ENCODE peak calls at places on chromosomes 2 and 18, in eight cellular contexts. U is amygdala; J is transverse colon; Z is KBM-7; B is naive thymus-derived CD4-positive, alpha-beta T cell; N is body of pancreas; T is HFFc6; V is stimulated activated CD8-positive, alpha-beta memory T cell treated with anti-CD3 and anti-CD28 coated beads, Interleukin-7, amount 100 ng/mL, for 24 hours. O is an unnamed sample.

GRCh38 chr2:183207110-183207509 is 82.9 kb downstream of the NUP35 start:
- DNase-seq in N (no peak), T (peak; percentile 21), J (no peak), U (no peak), Z (peak; percentile 13), V (no peak), B (no peak), O (no peak)

GRCh38 chr2:46144133-46144800 is 152.9 kb upstream of the EPAS1 start:
- DNase-seq in V (no peak), J (no peak), T (no peak), Z (no peak), U (no peak), N (no peak), B (no peak), O (no peak)

GRCh38 chr2:73893764-73894474 is 1.1 kb downstream of the ACTG2 start:
- DNase-seq in U (no peak), B (no peak), V (no peak), Z (no peak), N (no peak), T (no peak), J (no peak), O (no peak)

GRCh38 chr2:43225093-43225787 is 1.2 kb downstream of the ZFP36L2 start:
- DNase-seq in B (peak; percentile 74), J (peak; percentile 65), T (peak; percentile 62), N (peak; percentile 67), V (peak; percentile 35), U (no peak), Z (peak; percentile 74), O (peak; percentile 48)

GRCh38 chr2:27752551-27753237 is 18.8 kb upstream of the MRPL33 start:
- DNase-seq in B (no peak), T (no peak), J (peak; percentile 29), N (peak; percentile 86), V (no peak), U (no peak), Z (no peak), O (no peak)

GRCh38 chr2:76128622-76129021 is 417.9 kb upstream of the GCFC2 start:
- DNase-seq in Z (no peak), B (no peak), V (no peak), N (no peak), T (no peak), J (no peak), U (no peak), O (no peak)

GRCh38 chr18:36419913-36420531 is 122.5 kb downstream of the FHOD3 start:
- DNase-seq in N (no peak), T (peak; percentile 42), Z (no peak), U (no peak), B (no peak), J (no peak), V (no peak), O (no peak)

GRCh38 chr2:79855264-79856006 is 342.6 kb downstream of the CTNNA2 start:
- DNase-seq in J (peak; percentile 25), Z (peak; percentile 28), T (peak; percentile 2), U (peak; percentile 38), V (no peak), N (peak; percentile 60), B (no peak), O (peak; percentile 12)

O was measured in A673.